ENCODE peak calls at places on chromosomes 5 and 9, in nine cellular contexts. G, X, B, T, I, S, E, N and H are unnamed samples. For H3K4me1, the result is how much of the 10 kb centered on the place peaks cover.

GRCh38 chr9:92483896-92484545 is 1.7 kb upstream of the ASPN start:
- DNase-seq in E (no peak), B (peak), I (no peak), S (no peak), T (no peak), N (no peak), X (no peak), G (no peak), H (no peak)

GRCh38 chr5:120207139-120207538 is 257.0 kb upstream of the PRR16 start:
- DNase-seq in N (no peak), S (no peak), B (peak), I (no peak), X (no peak), E (no peak), T (no peak), G (no peak), H (no peak)

GRCh38 chr5:144206136-144206535 is 35.5 kb downstream of the KCTD16 start:
- DNase-seq in I (no peak), N (no peak), T (no peak), S (no peak), E (no peak), B (peak), X (no peak), G (no peak), H (no peak)

GRCh38 chr9:108634164-108634563 is 221.6 kb downstream of the ACTL7B start:
- DNase-seq in X (peak), I (no peak), B (no peak), S (no peak), T (no peak), E (peak), N (no peak), G (no peak), H (no peak)

GRCh38 chr9:111831371-111832108 is 36.8 kb upstream of the SHOC1 start:
- DNase-seq in T (no peak), E (no peak), G (no peak), X (no peak), N (no peak), B (peak), S (no peak), I (no peak), H (no peak)

GRCh38 chr9:79221084-79221483 is 350.7 kb upstream of the TLE4 start:
- DNase-seq in E (no peak), N (no peak), S (no peak), T (no peak), I (peak), G (no peak), B (peak), X (peak), H (no peak)

GRCh38 chr9:27664136-27664819 is 91.0 kb upstream of the C9orf72 start:
- DNase-seq in X (no peak), N (no peak), G (no peak), S (no peak), I (no peak), T (peak), B (no peak), E (no peak), H (no peak)

GRCh38 chr9:35164711-35165110 is 2.9 kb downstream of the UNC13B start:
- DNase-seq in B (peak), T (no peak), N (no peak), E (no peak), X (no peak), G (no peak), S (no peak), I (no peak), H (no peak)

GRCh38 chr9:92747459-92748232 is 17.0 kb downstream of the BICD2 start:
- DNase-seq in E (no peak), X (peak), G (no peak), S (no peak), T (no peak), N (no peak), B (peak), I (no peak), H (peak)

GRCh38 chr9:136146126-136147037 is 27.7 kb upstream of the TMEM250 start:
- DNase-seq in E (no peak), G (no peak), N (no peak), B (no peak), T (no peak), S (no peak), I (no peak), X (no peak), H (no peak)
- H3K4me1 ChIP-seq in E (under half), G (under half), N (under half), B (under half), T (under half), S (under half), I (under half), X (under half), H (under half)

GRCh38 chr5:56670916-56671315 is 144.4 kb upstream of the MAP3K1 start:
- DNase-seq in E (no peak), G (no peak), B (peak), X (no peak), N (no peak), S (no peak), I (no peak), T (no peak), H (no peak)

GRCh38 chr5:56668996-56669395 is 146.4 kb upstream of the MAP3K1 start:
- DNase-seq in I (no peak), N (no peak), B (no peak), E (no peak), T (no peak), G (no peak), S (no peak), X (peak), H (no peak)

GRCh38 chr5:56667692-56668091 is 147.7 kb upstream of the MAP3K1 start:
- DNase-seq in N (no peak), I (no peak), X (no peak), S (no peak), E (no peak), B (no peak), T (no peak), G (no peak), H (no peak)

GRCh38 chr5:56671571-56671970 is 143.8 kb upstream of the MAP3K1 start:
- DNase-seq in X (no peak), N (no peak), B (no peak), I (no peak), T (peak), G (no peak), E (no peak), S (no peak), H (no peak)

GRCh38 chr5:56669534-56670483 is 145.5 kb upstream of the MAP3K1 start:
- DNase-seq in G (peak), S (no peak), T (peak), N (no peak), E (no peak), X (no peak), B (peak), I (peak), H (no peak)
- H3K27ac ChIP-seq in G (peak), S (peak), T (peak), N (no peak), E (no peak), X (peak), B (no peak), I (no peak), H (peak)

GRCh38 chr9:123174079-123174478 is 94.3 kb downstream of the STRBP start:
- DNase-seq in G (no peak), S (no peak), I (no peak), T (no peak), N (no peak), E (no peak), X (no peak), B (no peak), H (no peak)
- H3K4me3 ChIP-seq in G (no peak), S (no peak), I (no peak), T (peak), N (no peak), E (no peak), X (no peak), B (no peak), H (no peak)

GRCh38 chr5:148829734-148830133 is 3.3 kb downstream of the ADRB2 start:
- DNase-seq in T (no peak), B (no peak), S (no peak), I (no peak), N (no peak), E (no peak), X (no peak), G (peak), H (no peak)

GRCh38 chr5:148828461-148829247 is 2.2 kb downstream of the ADRB2 start:
- DNase-seq in G (no peak), E (no peak), S (no peak), I (no peak), N (no peak), T (no peak), X (no peak), B (peak), H (no peak)

GRCh38 chr5:148830220-148830619 is 3.8 kb downstream of the ADRB2 start:
- DNase-seq in I (no peak), T (no peak), N (no peak), B (no peak), S (no peak), X (no peak), G (peak), E (no peak), H (no peak)

GRCh38 chr5:148827723-148828122 is 1.3 kb downstream of the ADRB2 start:
- DNase-seq in E (no peak), G (no peak), B (peak), S (no peak), X (no peak), N (no peak), I (no peak), T (no peak), H (no peak)

GRCh38 chr5:148829248-148829594 is 2.8 kb downstream of the ADRB2 start:
- DNase-seq in S (no peak), E (no peak), X (no peak), G (no peak), B (no peak), N (no peak), T (no peak), I (no peak), H (no peak)
- H3K4me1 ChIP-seq in S (under half), E (under half), X (under half), G (half or more), B (under half), N (under half), T (under half), I (under half), H (half or more)

DNA sequence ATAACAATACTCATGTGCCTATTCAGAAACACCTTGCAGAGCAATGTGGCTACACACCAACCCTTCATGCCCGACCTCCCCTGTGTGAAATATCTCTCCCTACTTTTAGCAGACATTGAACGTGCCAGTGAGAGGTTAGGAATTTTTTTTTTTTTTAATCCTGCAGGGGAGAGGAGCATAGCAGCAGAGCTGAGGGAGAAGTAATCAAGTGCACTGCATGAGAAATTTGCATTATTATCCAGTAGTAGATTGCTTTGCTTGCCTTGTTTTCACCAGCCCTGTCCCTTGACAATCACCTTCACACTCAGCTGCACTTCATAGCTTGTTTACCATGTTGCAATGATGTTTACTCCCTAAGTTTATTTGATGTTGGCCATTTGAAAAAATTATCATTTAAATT is 489.6 kb upstream of the ZNF608 start:
- DNase-seq in E (no peak), B (no peak), N (no peak), G (no peak), X (no peak), S (no peak), I (no peak), T (peak), H (no peak)
- H3K27ac ChIP-seq in E (no peak), B (no peak), N (peak), G (no peak), X (no peak), S (no peak), I (no peak), T (peak), H (no peak)

DNA sequence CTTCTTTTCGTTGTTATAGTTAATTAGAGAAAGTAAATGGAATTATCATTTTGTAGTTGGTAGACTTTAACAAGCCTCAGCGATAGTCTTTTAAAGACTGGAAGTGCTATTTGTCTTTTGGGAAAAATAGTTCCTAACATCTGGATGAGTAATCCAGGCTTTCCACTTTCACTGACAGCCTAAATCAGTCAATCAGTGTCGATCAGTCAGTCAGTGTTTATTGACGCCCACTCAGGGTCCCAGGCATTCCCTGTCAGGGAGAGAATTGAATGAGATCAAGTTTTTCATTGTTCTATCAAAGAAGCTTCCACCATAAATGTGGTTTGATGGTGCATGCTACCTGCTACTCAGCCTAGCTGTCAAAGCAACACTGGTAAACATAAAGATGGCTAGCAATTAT is 2.6 kb downstream of the ABL1 start:
- DNase-seq in T (no peak), N (no peak), G (no peak), I (no peak), X (no peak), S (no peak), E (no peak), B (no peak), H (peak)
- H3K4me3 ChIP-seq in T (peak), N (peak), G (peak), I (no peak), X (no peak), S (peak), E (no peak), B (peak), H (peak)

DNA sequence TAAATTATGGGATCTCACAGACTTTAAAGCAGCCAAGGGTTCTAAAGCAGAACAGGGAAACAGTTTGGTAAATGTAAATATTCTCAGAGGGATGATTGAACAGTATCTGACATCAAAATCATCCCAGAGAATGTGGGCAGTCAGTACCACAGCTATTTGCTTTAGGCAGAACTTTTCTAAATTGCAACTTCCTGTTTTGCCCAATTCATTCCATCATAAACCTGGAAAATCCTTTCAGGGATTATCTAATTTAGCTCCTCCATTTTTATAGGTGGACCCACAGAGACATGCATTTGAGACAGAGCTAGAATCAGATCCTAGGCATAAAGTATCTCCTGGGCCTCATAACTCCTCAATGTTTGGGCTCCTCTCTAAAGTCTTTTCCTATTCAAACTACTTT is 12.4 kb downstream of the NR6A1 start:
- DNase-seq in S (no peak), E (no peak), T (no peak), B (no peak), N (no peak), G (no peak), I (no peak), X (no peak), H (no peak)
- H3K4me1 ChIP-seq in S (under half), E (under half), T (half or more), B (under half), N (under half), G (under half), I (under half), X (under half), H (under half)